ENCODE peak calls at places on chromosomes 12 and 14, in nine cellular contexts. F is sigmoid colon; K is effector memory CD4-positive, alpha-beta T cell; U is thoracic aorta; I is MM.1S; C is adipocyte; A is neural progenitor cell; M is GM12864; G is astrocyte of the spinal cord. D is an unnamed sample.

GRCh38 chr12:114443607-114444421 is 37.9 kb upstream of the TBX5 start:
- DNase-seq in F (no peak), C (no peak), A (peak), I (no peak), M (no peak), K (no peak), G (no peak), U (no peak), D (no peak)

GRCh38 chr12:67695974-67696373 is 47.4 kb downstream of the DYRK2 start:
- DNase-seq in G (no peak), M (no peak), A (no peak), U (no peak), F (no peak), I (no peak), K (no peak), C (no peak), D (no peak)

GRCh38 chr12:98644433-98644711 is 216 bp downstream of the IKBIP start:
- DNase-seq in K (no peak), U (no peak), A (no peak), F (no peak), G (no peak), C (no peak), I (no peak), M (no peak), D (no peak)

GRCh38 chr12:124861492-124861891 is 2.2 kb downstream of the SCARB1 start:
- DNase-seq in I (no peak), G (peak), C (no peak), A (no peak), U (peak), F (peak), K (no peak), M (no peak), D (no peak)

GRCh38 chr12:65655074-65655493 is 169.2 kb upstream of the HMGA2 start:
- DNase-seq in C (no peak), I (no peak), U (no peak), G (peak), A (no peak), F (no peak), K (no peak), M (no peak), D (no peak)

GRCh38 chr12:130017571-130018449 is 114.0 kb upstream of the TMEM132D start:
- DNase-seq in C (no peak), M (no peak), K (no peak), U (no peak), G (no peak), I (no peak), A (peak), F (peak), D (no peak)

GRCh38 chr12:2893007-2893406 is 2.3 kb downstream of the TULP3 start:
- DNase-seq in I (no peak), U (no peak), G (peak), M (no peak), F (peak), A (no peak), K (no peak), C (peak), D (no peak)

GRCh38 chr12:130764073-130764472 is 48.0 kb upstream of the RIMBP2 start:
- DNase-seq in I (no peak), M (no peak), F (peak), K (no peak), C (peak), A (no peak), U (no peak), G (peak), D (peak)

GRCh38 chr14:42736408-42736807 is 1129.7 kb downstream of the LRFN5 start:
- DNase-seq in A (no peak), M (no peak), K (no peak), F (no peak), C (no peak), I (no peak), U (no peak), G (no peak), D (no peak)

GRCh38 chr12:74689071-74689655 is 151.5 kb downstream of the ATXN7L3B start:
- DNase-seq in A (peak), C (peak), K (no peak), M (peak), F (no peak), G (peak), U (no peak), I (peak), D (peak)

GRCh38 chr12:68962855-68963455 is 30.0 kb upstream of the CPM start:
- DNase-seq in K (no peak), A (no peak), F (no peak), U (no peak), C (peak), M (no peak), G (no peak), I (no peak), D (no peak)

GRCh38 chr12:20404576-20405346 is 36.4 kb downstream of the PDE3A start:
- DNase-seq in F (peak), M (no peak), C (peak), I (no peak), K (no peak), A (no peak), U (no peak), G (peak), D (no peak)

GRCh38 chr12:77062846-77063461 is 2.4 kb downstream of the E2F7 start:
- DNase-seq in M (peak), F (no peak), I (peak), U (no peak), K (no peak), C (no peak), A (no peak), G (peak), D (no peak)

GRCh38 chr14:104980601-104981531 is 2.7 kb upstream of the AHNAK2 start:
- DNase-seq in C (no peak), M (no peak), U (no peak), F (peak), K (no peak), A (no peak), I (no peak), G (no peak), D (no peak)

GRCh38 chr14:22538671-22539228 is 50.3 kb downstream of the DAD1 start:
- DNase-seq in F (no peak), A (no peak), C (no peak), K (no peak), I (no peak), G (no peak), M (no peak), U (no peak), D (no peak)

GRCh38 chr12:94192506-94192905 is 44.1 kb downstream of the PLXNC1 start:
- DNase-seq in M (no peak), K (no peak), F (no peak), I (no peak), C (no peak), A (no peak), U (no peak), G (no peak), D (no peak)

GRCh38 chr14:58138065-58138718 is 13.8 kb downstream of the ARMH4 start:
- DNase-seq in C (no peak), K (no peak), A (no peak), U (no peak), F (no peak), M (no peak), I (no peak), G (no peak), D (peak)

GRCh38 chr12:119423285-119423684 is 88.8 kb downstream of the CCDC60 start:
- DNase-seq in U (no peak), I (no peak), G (no peak), M (no peak), C (no peak), F (no peak), A (peak), K (no peak), D (peak)

GRCh38 chr12:2163172-2163927 is 110.6 kb downstream of the CACNA1C start:
- DNase-seq in G (peak), I (no peak), K (no peak), M (no peak), A (no peak), F (peak), U (peak), C (peak), D (no peak)

GRCh38 chr12:34340534-34341361 is 318.5 kb downstream of the ALG10 start:
- DNase-seq in K (no peak), A (no peak), F (no peak), G (no peak), C (no peak), I (no peak), M (no peak), U (no peak), D (no peak)

GRCh38 chr12:3077572-3078081 is 448 bp downstream of the TSPAN9 start:
- DNase-seq in A (no peak), F (peak), M (no peak), C (peak), G (peak), U (no peak), I (no peak), K (no peak), D (no peak)

GRCh38 chr14:52877628-52878027 is 73.2 kb downstream of the FERMT2 start:
- DNase-seq in F (no peak), I (no peak), G (peak), A (no peak), U (no peak), C (peak), K (no peak), M (no peak), D (no peak)

GRCh38 chr14:52043690-52044089 is 25.2 kb downstream of the NID2 start:
- DNase-seq in A (peak), K (no peak), F (no peak), U (no peak), I (no peak), G (no peak), C (peak), M (no peak), D (no peak)

GRCh38 chr12:122201381-122201780 is 2.1 kb upstream of the B3GNT4 start:
- DNase-seq in F (no peak), U (no peak), A (no peak), K (no peak), M (no peak), I (no peak), C (no peak), G (no peak), D (no peak)

GRCh38 chr12:89345830-89346740 is 6.2 kb downstream of the DUSP6 start:
- DNase-seq in K (peak), A (peak), I (peak), F (peak), U (no peak), G (peak), M (peak), C (peak), D (peak)

GRCh38 chr12:27870939-27871338 is 90.9 kb upstream of the MANSC4 start:
- DNase-seq in F (no peak), M (no peak), G (peak), C (peak), I (no peak), K (no peak), U (no peak), A (no peak), D (no peak)

GRCh38 chr12:84508325-84508861 is 404.2 kb downstream of the SLC6A15 start:
- DNase-seq in A (peak), U (no peak), F (peak), G (peak), C (peak), M (no peak), K (no peak), I (peak), D (no peak)

GRCh38 chr12:65666876-65667275 is 157.4 kb upstream of the HMGA2 start:
- DNase-seq in F (no peak), A (no peak), M (no peak), K (no peak), I (no peak), U (no peak), G (peak), C (no peak), D (no peak)

GRCh38 chr12:2013527-2014223 is 9.4 kb upstream of the DCP1B start:
- DNase-seq in U (no peak), A (no peak), K (no peak), F (no peak), I (no peak), M (no peak), G (no peak), C (no peak), D (no peak)

GRCh38 chr12:131673519-131674265 is 37.2 kb upstream of the SFSWAP start:
- DNase-seq in M (no peak), U (no peak), F (no peak), A (no peak), K (no peak), C (no peak), I (no peak), G (no peak), D (no peak)

DNA sequence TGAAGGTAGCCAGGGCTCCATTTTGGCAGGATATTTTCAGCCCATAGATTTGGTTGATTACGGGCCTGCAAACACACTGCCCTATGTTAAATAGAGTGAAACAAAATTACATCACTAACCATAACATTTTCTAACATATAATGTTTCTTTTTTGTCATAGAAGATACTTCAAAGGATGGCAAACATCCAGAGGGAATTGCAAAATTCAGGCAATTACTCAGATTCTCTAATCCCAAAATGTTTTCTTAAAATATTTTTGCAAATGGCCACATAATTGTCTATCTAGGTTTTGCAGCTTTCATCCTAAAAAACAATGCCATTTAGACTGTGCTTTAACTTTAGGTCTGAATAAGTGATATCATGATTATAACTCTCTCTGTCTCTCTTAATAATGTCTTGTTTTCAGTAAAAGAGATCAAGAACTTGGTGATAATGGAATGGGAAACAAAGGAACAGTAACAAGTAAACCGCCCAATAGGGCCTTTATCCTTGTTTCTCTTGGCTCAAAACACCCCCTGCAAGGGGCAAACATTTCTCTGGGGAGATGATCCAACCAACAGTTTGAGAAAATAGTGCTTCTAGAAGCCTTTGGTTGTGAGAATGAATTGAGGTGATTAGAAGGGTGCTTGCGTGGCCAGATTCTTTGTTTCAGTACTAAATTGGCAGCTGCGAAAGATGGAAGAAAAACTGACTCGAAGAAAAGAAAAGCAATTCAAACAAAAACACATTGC is 54.4 kb upstream of the BTG1 start:
- DNase-seq in M (no peak), A (peak), U (no peak), G (peak), F (no peak), C (peak), K (no peak), I (peak), D (no peak)
- H3K4me3 ChIP-seq in M (no peak), A (no peak), U (no peak), G (no peak), F (no peak), C (no peak), K (no peak), I (no peak), D (no peak)

GRCh38 chr14:55051426-55052258 is at the start of gene MAPK1IP1L:
- DNase-seq in G (peak), I (peak), M (peak), U (peak), A (peak), F (peak), K (peak), C (peak), D (peak)

GRCh38 chr14:55052259-55052930 is 948 bp downstream of the MAPK1IP1L start:
- DNase-seq in K (no peak), U (no peak), G (peak), A (no peak), M (no peak), C (peak), I (peak), F (no peak), D (no peak)

GRCh38 chr14:55048900-55049437 is 2.5 kb upstream of the MAPK1IP1L start:
- DNase-seq in K (no peak), C (no peak), M (no peak), G (no peak), A (no peak), F (no peak), U (no peak), I (no peak), D (no peak)

GRCh38 chr14:55053018-55053417 is 1.6 kb downstream of the MAPK1IP1L start:
- DNase-seq in K (no peak), F (no peak), C (no peak), I (no peak), G (no peak), U (no peak), A (no peak), M (no peak), D (no peak)

DNA sequence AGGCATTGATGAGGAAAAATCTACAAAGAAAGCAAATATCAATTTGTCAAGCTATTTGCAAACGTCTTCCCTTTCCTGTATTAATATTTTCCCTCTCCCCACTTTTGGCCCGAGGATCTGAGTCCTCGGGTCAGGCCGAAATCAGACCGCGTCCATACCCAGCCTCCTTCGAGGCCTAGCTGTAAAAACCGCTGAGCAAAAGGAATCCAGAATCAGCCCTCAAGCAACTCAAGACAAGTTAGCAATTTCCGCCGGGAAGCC is 352 bp upstream of the MAPK1IP1L start:
- DNase-seq in M (no peak), G (no peak), K (no peak), C (no peak), I (no peak), F (no peak), A (no peak), U (no peak), D (no peak)
- H3K4me3 ChIP-seq in M (peak), G (peak), K (peak), C (peak), I (peak), F (peak), A (peak), U (peak), D (peak)

DNA sequence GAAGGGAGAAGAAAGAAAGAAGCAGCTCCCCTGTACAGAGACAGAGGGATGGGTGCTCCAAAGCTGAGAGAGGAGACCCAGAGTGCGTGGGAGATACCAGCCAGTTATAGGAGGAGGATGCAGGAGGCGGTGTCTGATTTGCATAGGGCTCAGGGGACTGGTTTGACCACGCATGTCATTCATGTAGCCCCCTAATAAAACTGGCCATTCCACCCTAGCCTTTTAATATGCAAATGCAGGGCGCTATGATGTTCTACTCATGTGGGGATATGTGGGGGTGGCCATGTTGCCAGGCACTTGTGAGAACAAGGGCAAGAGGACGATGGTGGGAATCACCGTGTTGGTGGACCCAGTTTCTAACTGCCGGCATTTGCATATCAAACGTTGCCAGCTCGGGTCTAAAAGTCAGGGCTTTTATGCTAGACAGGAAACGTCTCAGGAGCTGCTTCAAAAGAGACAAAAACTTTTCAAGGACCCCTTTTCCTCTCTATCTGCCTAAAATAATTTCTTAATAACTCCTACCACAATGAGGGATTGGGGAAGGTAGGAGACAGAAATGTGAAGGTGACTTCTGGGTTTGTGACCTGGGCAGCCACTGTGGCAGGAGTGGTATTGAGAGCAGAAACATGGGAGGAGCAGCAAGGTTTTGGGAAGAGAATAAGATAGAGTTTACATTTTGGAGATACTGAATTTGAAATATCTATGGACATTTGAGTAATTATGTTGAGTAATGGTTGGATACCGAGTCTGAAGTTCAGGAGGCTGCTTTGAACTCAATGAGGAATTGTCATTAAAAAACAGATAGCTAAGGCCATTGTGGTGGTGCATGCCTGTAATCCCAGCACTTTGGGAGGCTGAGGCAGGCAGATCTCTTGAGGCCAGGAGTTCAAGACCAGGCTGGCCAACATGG is 2.2 kb upstream of the ATXN3 start:
- DNase-seq in I (no peak), K (no peak), U (no peak), M (peak), C (no peak), A (peak), G (no peak), F (no peak), D (peak)
- H3K4me3 ChIP-seq in I (no peak), K (no peak), U (no peak), M (peak), C (no peak), A (peak), G (no peak), F (no peak), D (peak)

GRCh38 chr14:37587881-37588666 is 7.0 kb downstream of the FOXA1 start:
- DNase-seq in K (no peak), M (no peak), I (no peak), C (no peak), U (no peak), A (peak), G (no peak), F (no peak), D (no peak)
- H3K4me3 ChIP-seq in K (no peak), M (no peak), I (no peak), C (no peak), U (no peak), A (peak), G (no peak), F (no peak), D (no peak)

DNA sequence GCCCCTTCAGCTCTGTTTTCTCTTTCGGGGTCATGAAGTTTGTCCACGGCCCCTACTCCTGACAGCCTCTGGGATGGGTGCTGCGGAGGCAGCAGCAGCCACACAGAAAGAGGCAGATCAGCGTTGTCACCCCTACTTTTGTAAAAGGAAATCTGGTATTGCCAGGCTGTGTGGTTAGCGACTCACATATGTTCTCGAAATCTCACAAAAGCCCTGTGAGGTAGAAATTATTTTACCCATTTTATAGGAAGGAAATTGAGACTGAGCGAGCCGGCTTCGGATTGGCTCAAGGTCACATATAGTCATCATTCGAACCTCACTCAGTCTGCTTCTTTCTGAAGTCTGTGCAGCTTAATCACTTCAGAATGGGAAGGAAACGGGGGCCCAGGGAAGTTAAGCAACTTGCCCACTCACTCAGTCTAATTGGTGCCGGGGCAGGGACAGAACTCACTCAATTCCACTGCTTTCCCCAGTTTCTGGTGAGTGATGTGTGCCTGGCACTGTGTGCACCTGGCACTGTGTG is 1.1 kb upstream of the CKAP4 start:
- DNase-seq in M (no peak), G (peak), A (no peak), K (no peak), I (peak), F (no peak), U (no peak), C (peak), D (no peak)
- H3K4me3 ChIP-seq in M (peak), G (peak), A (peak), K (peak), I (peak), F (peak), U (peak), C (peak), D (no peak)

D was measured in Jurkat, Clone E6-1.